ENCODE peak calls at places on chromosomes 12 and 14, in nine cellular contexts. A, C, Q, D, E, S, X, T and F are unnamed samples.

GRCh38 chr12:12874014-12874413 is 17.3 kb upstream of the GPRC5A start:
- DNase-seq in D (no peak), E (no peak), C (no peak), Q (no peak), S (no peak), A (no peak), X (no peak), T (no peak), F (no peak)

GRCh38 chr12:117061555-117062079 is 37.6 kb downstream of the TESC start:
- DNase-seq in T (no peak), X (no peak), C (no peak), A (no peak), D (no peak), Q (no peak), E (no peak), S (no peak), F (no peak)

GRCh38 chr12:12899530-12900380 is 8.4 kb downstream of the GPRC5A start:
- DNase-seq in Q (peak), T (no peak), S (no peak), A (no peak), E (peak), X (peak), C (peak), D (peak), F (peak)

GRCh38 chr12:46342562-46343033 is 30.0 kb downstream of the SLC38A2 start:
- DNase-seq in Q (peak), T (no peak), C (no peak), S (peak), D (no peak), E (no peak), X (no peak), A (no peak), F (peak)

GRCh38 chr14:55339770-55340169 is 68.5 kb downstream of the FBXO34 start:
- DNase-seq in X (no peak), S (no peak), Q (no peak), E (no peak), C (no peak), A (no peak), T (no peak), D (no peak), F (no peak)

GRCh38 chr14:41055589-41055988 is 551.1 kb upstream of the LRFN5 start:
- DNase-seq in E (no peak), Q (no peak), T (no peak), C (no peak), A (no peak), X (no peak), D (no peak), S (no peak), F (no peak)

GRCh38 chr14:35425850-35426249 is 21.3 kb upstream of the NFKBIA start:
- DNase-seq in D (no peak), X (no peak), E (no peak), Q (no peak), T (no peak), S (no peak), C (no peak), A (no peak), F (no peak)

GRCh38 chr14:22163051-22163450 is 426.0 kb downstream of the DAD1 start:
- DNase-seq in D (no peak), C (no peak), S (no peak), A (no peak), T (peak), E (no peak), X (no peak), Q (no peak), F (no peak)

GRCh38 chr14:55272922-55273321 is 1.7 kb downstream of the FBXO34 start:
- DNase-seq in A (no peak), S (no peak), T (no peak), E (no peak), Q (peak), C (no peak), X (no peak), D (no peak), F (no peak)

GRCh38 chr14:78902010-78902623 is 731.9 kb downstream of the NRXN3 start:
- DNase-seq in X (no peak), A (no peak), T (peak), S (no peak), Q (peak), C (peak), E (no peak), D (no peak), F (no peak)

GRCh38 chr12:98352218-98352811 is 163.1 kb upstream of the TMPO start:
- DNase-seq in Q (peak), C (peak), A (no peak), S (no peak), E (peak), T (no peak), D (no peak), X (no peak), F (peak)

GRCh38 chr14:91229743-91230200 is 14.7 kb downstream of the GPR68 start:
- DNase-seq in A (no peak), S (no peak), T (peak), C (peak), D (peak), E (no peak), X (no peak), Q (peak), F (no peak)

GRCh38 chr14:99412122-99413061 is 68.3 kb downstream of the SETD3 start:
- DNase-seq in D (no peak), E (no peak), C (no peak), X (no peak), A (no peak), Q (no peak), S (no peak), T (no peak), F (no peak)

GRCh38 chr12:122395319-122395718 is 27.1 kb downstream of the CLIP1 start:
- DNase-seq in S (no peak), Q (peak), A (no peak), T (no peak), D (no peak), C (peak), X (no peak), E (no peak), F (peak)

GRCh38 chr12:57193706-57194245 is 22.8 kb upstream of the NXPH4 start:
- DNase-seq in X (no peak), E (no peak), D (no peak), A (no peak), C (no peak), T (no peak), Q (no peak), S (no peak), F (no peak)

GRCh38 chr12:23253191-23253590 is 628.2 kb downstream of the ETNK1 start:
- DNase-seq in T (no peak), C (no peak), D (no peak), A (no peak), Q (no peak), S (no peak), X (no peak), E (no peak), F (no peak)

GRCh38 chr14:91897121-91897701 is 29.9 kb upstream of the TC2N start:
- DNase-seq in D (no peak), C (peak), A (peak), S (no peak), X (no peak), T (no peak), E (no peak), Q (peak), F (no peak)

GRCh38 chr12:79262938-79263337 is 398.4 kb downstream of the SYT1 start:
- DNase-seq in D (no peak), X (no peak), T (no peak), S (no peak), Q (peak), C (peak), A (no peak), E (no peak), F (no peak)

GRCh38 chr12:110037315-110037714 is 11.0 kb downstream of the C12orf76 start:
- DNase-seq in D (no peak), X (no peak), S (no peak), A (no peak), T (no peak), Q (no peak), C (no peak), E (no peak), F (no peak)

GRCh38 chr14:28482644-28483043 is 283.9 kb upstream of the FOXG1 start:
- DNase-seq in D (no peak), S (no peak), T (no peak), C (no peak), A (no peak), Q (no peak), E (no peak), X (no peak), F (no peak)

GRCh38 chr14:43795600-43796228 is 711.4 kb downstream of the FSCB start:
- DNase-seq in Q (no peak), X (no peak), S (no peak), C (no peak), D (no peak), E (no peak), A (no peak), T (no peak), F (no peak)

GRCh38 chr14:32998433-32998832 is 59.8 kb downstream of the NPAS3 start:
- DNase-seq in S (no peak), T (no peak), X (no peak), E (no peak), C (peak), A (no peak), D (no peak), Q (peak), F (no peak)

GRCh38 chr14:101774006-101774755 is 12.7 kb downstream of the PPP2R5C start:
- DNase-seq in X (no peak), D (no peak), Q (no peak), S (no peak), A (no peak), T (no peak), C (peak), E (no peak), F (no peak)

GRCh38 chr12:43976027-43976426 is 140.1 kb downstream of the TMEM117 start:
- DNase-seq in E (no peak), S (no peak), X (no peak), A (no peak), C (no peak), Q (no peak), D (no peak), T (no peak), F (no peak)

GRCh38 chr14:76133103-76133502 is 18.6 kb upstream of the GPATCH2L start:
- DNase-seq in D (no peak), T (peak), Q (peak), C (peak), A (no peak), S (no peak), E (no peak), X (no peak), F (no peak)

GRCh38 chr14:61598980-61599379 is 96.3 kb upstream of the HIF1A start:
- DNase-seq in S (no peak), X (no peak), Q (no peak), A (no peak), D (no peak), C (peak), T (no peak), E (no peak), F (no peak)

GRCh38 chr12:55982319-55982936 is 8.6 kb downstream of the RAB5B start:
- DNase-seq in A (no peak), D (no peak), T (peak), X (no peak), E (no peak), S (no peak), C (no peak), Q (no peak), F (no peak)

GRCh38 chr12:131850856-131851559 is 22.8 kb downstream of the MMP17 start:
- DNase-seq in Q (peak), E (no peak), X (no peak), A (peak), D (no peak), C (no peak), T (peak), S (no peak), F (peak)

GRCh38 chr14:34931206-34931605 is 51.6 kb upstream of the SRP54 start:
- DNase-seq in C (peak), S (no peak), T (no peak), A (no peak), Q (no peak), D (no peak), X (peak), E (no peak), F (no peak)

GRCh38 chr12:6285063-6285477 is 25.4 kb upstream of the PLEKHG6 start:
- DNase-seq in S (peak), E (peak), A (no peak), X (peak), C (peak), D (peak), T (peak), Q (peak), F (peak)

GRCh38 chr14:101627913-101628257 is 66.6 kb downstream of the DIO3 start:
- DNase-seq in S (no peak), X (no peak), D (peak), A (no peak), C (no peak), E (no peak), Q (no peak), T (no peak), F (no peak)

GRCh38 chr14:32426028-32426427 is 96.9 kb downstream of the AKAP6 start:
- DNase-seq in T (no peak), D (no peak), C (no peak), X (no peak), Q (no peak), E (no peak), A (no peak), S (no peak), F (no peak)

GRCh38 chr12:46610754-46611153 is 215.0 kb downstream of the SLC38A4 start:
- DNase-seq in Q (no peak), A (no peak), D (no peak), S (no peak), T (no peak), C (no peak), X (no peak), E (no peak), F (no peak)

GRCh38 chr14:92971601-92972180 is 48.7 kb downstream of the CHGA start:
- DNase-seq in X (no peak), T (no peak), E (no peak), Q (no peak), A (no peak), C (no peak), S (no peak), D (no peak), F (no peak)

GRCh38 chr14:70281938-70282337 is 77.5 kb downstream of the COX16 start:
- DNase-seq in C (no peak), A (no peak), X (no peak), Q (no peak), E (no peak), D (no peak), T (no peak), S (no peak), F (no peak)

GRCh38 chr14:36716614-36717184 is 55.0 kb downstream of the PAX9 start:
- DNase-seq in D (no peak), A (no peak), S (no peak), C (no peak), X (no peak), T (no peak), E (no peak), Q (no peak), F (no peak)

GRCh38 chr12:71392521-71393145 is 47.0 kb upstream of the LGR5 start:
- DNase-seq in Q (peak), D (no peak), X (no peak), T (peak), S (no peak), E (peak), C (peak), A (no peak), F (no peak)

GRCh38 chr14:75257241-75257640 is 21.4 kb upstream of the FOS start:
- DNase-seq in C (peak), S (no peak), Q (peak), X (no peak), E (no peak), A (no peak), D (no peak), T (no peak), F (no peak)